ENCODE peak calls at places on chromosomes 13 and 19, in seven cellular contexts. K, D, Q, I, H, A and O are unnamed samples.

GRCh38 chr13:62687727-62688126 is 1272.1 kb upstream of the PCDH20 start:
- DNase-seq in K (no peak), D (no peak), Q (no peak), I (no peak), H (no peak), A (no peak), O (no peak)

GRCh38 chr19:10112895-10113591 is 1.6 kb downstream of the P2RY11 start:
- DNase-seq in K (no peak), D (peak), Q (no peak), I (no peak), H (no peak), A (peak), O (no peak)

GRCh38 chr19:58196911-58197616 is 14.2 kb downstream of the ZNF274 start:
- DNase-seq in K (no peak), D (peak), Q (no peak), I (no peak), H (no peak), A (no peak), O (no peak)

GRCh38 chr13:27549406-27549981 is 70.8 kb downstream of the LNX2 start:
- DNase-seq in K (no peak), D (no peak), Q (no peak), I (no peak), H (no peak), A (no peak), O (no peak)

GRCh38 chr13:44129418-44129817 is 244.2 kb upstream of the SERP2 start:
- DNase-seq in K (no peak), D (no peak), Q (no peak), I (no peak), H (no peak), A (no peak), O (no peak)

GRCh38 chr13:45249662-45250061 is 48.8 kb upstream of the KCTD4 start:
- DNase-seq in K (no peak), D (no peak), Q (no peak), I (no peak), H (no peak), A (no peak), O (no peak)

GRCh38 chr19:36008336-36008978 is at the start of gene SYNE4:
- DNase-seq in K (no peak), D (no peak), Q (peak), I (no peak), H (no peak), A (no peak), O (no peak)

GRCh38 chr19:38265213-38265861 is 964 bp downstream of the SPINT2 start:
- DNase-seq in K (no peak), D (no peak), Q (no peak), I (no peak), H (no peak), A (no peak), O (no peak)

GRCh38 chr19:52535831-52536800 is 8.6 kb downstream of the ZNF808 start:
- DNase-seq in K (no peak), D (peak), Q (peak), I (no peak), H (peak), A (peak), O (peak)

GRCh38 chr13:40983269-40983668 is 35.8 kb downstream of the ELF1 start:
- DNase-seq in K (no peak), D (no peak), Q (no peak), I (no peak), H (no peak), A (no peak), O (no peak)

GRCh38 chr19:2627319-2627829 is 75.1 kb downstream of the GNG7 start:
- DNase-seq in K (no peak), D (peak), Q (peak), I (no peak), H (peak), A (peak), O (peak)

GRCh38 chr13:23934481-23934880 is 37.2 kb upstream of the C1QTNF9B start:
- DNase-seq in K (no peak), D (no peak), Q (no peak), I (no peak), H (no peak), A (no peak), O (no peak)

GRCh38 chr13:112883241-112883945 is 85.6 kb upstream of the MCF2L start:
- DNase-seq in K (no peak), D (no peak), Q (no peak), I (no peak), H (no peak), A (no peak), O (no peak)

GRCh38 chr13:29901714-29902631 is 51.6 kb upstream of the UBL3 start:
- DNase-seq in K (no peak), D (peak), Q (no peak), I (no peak), H (no peak), A (no peak), O (no peak)

GRCh38 chr19:30277941-30278881 is 94.0 kb upstream of the ZNF536 start:
- DNase-seq in K (no peak), D (no peak), Q (no peak), I (no peak), H (no peak), A (no peak), O (no peak)

GRCh38 chr19:51219307-51219706 is 5.6 kb upstream of the CD33 start:
- DNase-seq in K (no peak), D (no peak), Q (no peak), I (no peak), H (no peak), A (no peak), O (no peak)

GRCh38 chr19:39315933-39316332 is 4.7 kb downstream of the LRFN1 start:
- DNase-seq in K (no peak), D (no peak), Q (no peak), I (no peak), H (no peak), A (no peak), O (no peak)

GRCh38 chr13:40762849-40763248 is 8.1 kb downstream of the MRPS31 start:
- DNase-seq in K (no peak), D (peak), Q (no peak), I (no peak), H (no peak), A (no peak), O (no peak)

GRCh38 chr19:11754663-11755062 is 12.1 kb upstream of the ZNF441 start:
- DNase-seq in K (no peak), D (no peak), Q (no peak), I (no peak), H (no peak), A (no peak), O (no peak)

GRCh38 chr19:1001538-1002166 is 1.4 kb downstream of the GRIN3B start:
- DNase-seq in K (no peak), D (peak), Q (no peak), I (peak), H (no peak), A (peak), O (no peak)

GRCh38 chr13:100381595-100382224 is 206.9 kb downstream of the GGACT start:
- DNase-seq in K (no peak), D (no peak), Q (no peak), I (no peak), H (no peak), A (no peak), O (no peak)

GRCh38 chr19:18520848-18521691 is 800 bp downstream of the ELL start:
- DNase-seq in K (no peak), D (no peak), Q (no peak), I (no peak), H (peak), A (no peak), O (no peak)

GRCh38 chr13:52024481-52024880 is at the start of gene UTP14C:
- DNase-seq in K (no peak), D (no peak), Q (no peak), I (no peak), H (no peak), A (no peak), O (no peak)

GRCh38 chr13:41193469-41193868 is 900 bp downstream of the KBTBD7 start:
- DNase-seq in K (no peak), D (no peak), Q (no peak), I (no peak), H (no peak), A (no peak), O (no peak)

GRCh38 chr19:41403181-41403970 is 5.8 kb downstream of the BCKDHA start:
- DNase-seq in K (no peak), D (no peak), Q (no peak), I (no peak), H (no peak), A (no peak), O (no peak)